ENCODE peak calls at places on chromosomes 12 and 14, in five cellular contexts. E is tibial artery, A is HCT116, W is ascending aorta, F is right cardiac atrium. L is an unnamed sample. For H3K9me3, the result is how much of the 10 kb centered on the place peaks cover.

GRCh38 chr14:76352639-76353281 is 23.2 kb upstream of the ESRRB start:
- DNase-seq in E (no peak), F (peak), A (no peak), W (no peak), L (peak)

GRCh38 chr14:69877492-69877891 is 1.7 kb upstream of the SMOC1 start:
- DNase-seq in F (no peak), E (no peak), W (no peak), A (peak), L (no peak)

GRCh38 chr14:78022059-78022458 is 148.1 kb upstream of the NRXN3 start:
- DNase-seq in W (no peak), A (peak), F (peak), E (no peak), L (no peak)

GRCh38 chr12:113655919-113656318 is 184.2 kb upstream of the LHX5 start:
- DNase-seq in F (no peak), W (no peak), A (no peak), E (no peak), L (no peak)

GRCh38 chr12:88163371-88163770 is 21.3 kb downstream of the TMTC3 start:
- DNase-seq in F (no peak), W (no peak), E (no peak), A (no peak), L (no peak)

GRCh38 chr12:12349711-12350665 is at the start of gene MANSC1:
- DNase-seq in A (no peak), W (peak), E (peak), F (peak), L (no peak)

GRCh38 chr12:125853670-125854069 is 788.4 kb downstream of the AACS start:
- DNase-seq in F (no peak), W (no peak), A (no peak), E (no peak), L (no peak)

GRCh38 chr14:58131386-58131785 is 20.6 kb downstream of the ARMH4 start:
- DNase-seq in W (no peak), F (no peak), E (no peak), A (no peak), L (no peak)

GRCh38 chr14:81471062-81471461 is 62.6 kb downstream of the SEL1L start:
- DNase-seq in F (no peak), W (no peak), A (no peak), E (no peak), L (no peak)

GRCh38 chr12:9864913-9865675 is 4.1 kb downstream of the CLEC2B start:
- DNase-seq in W (no peak), E (no peak), F (no peak), A (no peak), L (no peak)

GRCh38 chr12:106527356-106527755 is 55.4 kb upstream of the RFX4 start:
- DNase-seq in E (no peak), A (no peak), F (no peak), W (no peak), L (no peak)

GRCh38 chr12:460301-461230 is 827 bp downstream of the B4GALNT3 start:
- DNase-seq in A (no peak), W (peak), F (peak), E (peak), L (no peak)

GRCh38 chr14:33932033-33932432 is 18.8 kb downstream of the EGLN3 start:
- DNase-seq in F (no peak), A (no peak), E (no peak), W (no peak), L (no peak)

GRCh38 chr14:64200170-64200569 is 94.0 kb downstream of the ESR2 start:
- DNase-seq in E (no peak), W (no peak), F (peak), A (no peak), L (no peak)

GRCh38 chr14:66078031-66078430 is 408.1 kb upstream of the CCDC196 start:
- DNase-seq in E (no peak), A (no peak), W (no peak), F (no peak), L (no peak)

GRCh38 chr12:59070534-59070933 is 150.2 kb upstream of the LRIG3 start:
- DNase-seq in F (no peak), A (no peak), W (no peak), E (no peak), L (no peak)

GRCh38 chr12:7431993-7432685 is 11.8 kb downstream of the CD163L1 start:
- DNase-seq in E (no peak), F (no peak), W (no peak), A (no peak), L (no peak)

GRCh38 chr12:47551426-47551851 is 154.4 kb downstream of the RPAP3 start:
- DNase-seq in E (no peak), W (no peak), A (no peak), F (peak), L (peak)

GRCh38 chr12:46946137-46946536 is 120.3 kb upstream of the SLC38A4 start:
- DNase-seq in W (no peak), F (no peak), E (no peak), A (no peak), L (no peak)

GRCh38 chr12:104060791-104061190 is 3.5 kb upstream of the HCFC2 start:
- DNase-seq in F (no peak), W (no peak), E (no peak), A (no peak), L (no peak)

GRCh38 chr14:34426313-34427295 is 35.4 kb downstream of the SPTSSA start:
- DNase-seq in E (no peak), W (no peak), F (peak), A (no peak), L (no peak)

GRCh38 chr12:80269953-80270552 is 170.7 kb downstream of the OTOGL start:
- DNase-seq in E (no peak), F (no peak), W (no peak), A (peak), L (no peak)

GRCh38 chr12:117842630-117843029 is 126.2 kb downstream of the KSR2 start:
- DNase-seq in W (no peak), A (no peak), E (no peak), F (no peak), L (no peak)

GRCh38 chr14:100737526-100737925 is 10.8 kb downstream of the DLK1 start:
- DNase-seq in F (no peak), W (peak), E (peak), A (no peak), L (peak)

GRCh38 chr14:99195602-99196309 is 76.2 kb downstream of the BCL11B start:
- DNase-seq in F (no peak), W (no peak), A (no peak), E (no peak), L (no peak)

GRCh38 chr12:127294651-127295205 is 972.2 kb upstream of the TMEM132C start:
- DNase-seq in A (no peak), W (no peak), F (no peak), E (no peak), L (no peak)

GRCh38 chr12:14057895-14058294 is 76.5 kb upstream of the GRIN2B start:
- DNase-seq in W (no peak), E (no peak), F (no peak), A (no peak), L (no peak)

GRCh38 chr14:51138353-51139103 is 43.6 kb upstream of the TRIM9 start:
- DNase-seq in E (no peak), W (no peak), A (no peak), F (no peak), L (no peak)

GRCh38 chr12:31710021-31710818 is 18.6 kb downstream of the AMN1 start:
- DNase-seq in A (no peak), E (no peak), F (no peak), W (no peak), L (no peak)
- H3K9me3 ChIP-seq in A (under half), E (under half), F (under half), W (under half), L (under half)

DNA sequence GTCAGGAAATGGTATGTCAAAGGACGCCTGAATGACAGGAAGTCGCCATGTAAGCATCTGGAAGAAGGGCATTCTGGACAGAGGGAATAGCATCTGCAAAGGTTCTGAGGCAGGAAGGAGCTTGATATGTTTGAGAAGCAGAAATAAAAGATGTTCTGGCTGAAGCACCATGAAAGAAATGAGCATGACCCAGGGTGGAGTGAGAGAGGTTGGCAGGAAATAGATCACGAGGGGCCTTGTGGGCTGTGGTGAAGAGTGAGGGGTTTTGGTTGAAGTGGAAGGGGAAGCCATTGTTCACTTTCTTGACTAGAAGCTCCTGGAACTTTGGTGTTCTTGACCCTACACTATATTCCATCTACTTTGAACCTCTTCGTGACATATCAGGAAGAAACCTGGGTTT is 99.4 kb upstream of the PARP11 start:
- DNase-seq in W (no peak), E (no peak), F (no peak), A (no peak), L (no peak)
- H3K9me3 ChIP-seq in W (under half), E (under half), F (under half), A (under half), L (under half)

DNA sequence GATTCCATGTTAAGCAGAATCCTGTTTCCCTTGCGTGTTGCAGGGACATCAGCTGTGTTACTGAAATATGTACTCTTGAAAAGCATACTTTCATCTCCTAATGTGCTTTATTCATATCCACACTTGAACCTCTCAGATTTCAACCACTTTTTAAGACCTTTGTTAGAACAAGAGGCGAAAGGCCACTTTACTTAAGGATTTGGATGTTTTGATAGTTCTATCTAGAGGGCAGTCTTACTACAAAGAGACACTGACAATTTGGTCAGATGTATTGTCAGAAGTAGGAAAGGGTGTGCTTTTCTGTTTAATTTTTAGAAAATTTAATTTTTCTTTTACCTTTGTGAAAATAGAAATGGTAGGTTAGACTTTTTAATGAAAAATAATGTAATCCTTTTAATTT is 267.9 kb downstream of the TMTC2 start:
- DNase-seq in W (no peak), A (no peak), E (no peak), F (no peak), L (no peak)
- H3K9me3 ChIP-seq in W (under half), A (under half), E (under half), F (under half), L (under half)

GRCh38 chr12:76113800-76114757 is 29.6 kb upstream of the NAP1L1 start:
- DNase-seq in F (no peak), W (no peak), E (no peak), A (no peak), L (no peak)

GRCh38 chr12:76111209-76111749 is 26.8 kb upstream of the NAP1L1 start:
- DNase-seq in F (no peak), A (no peak), W (no peak), E (no peak), L (no peak)

GRCh38 chr12:76119887-76120286 is 35.4 kb upstream of the NAP1L1 start:
- DNase-seq in F (no peak), W (no peak), A (no peak), E (no peak), L (no peak)

GRCh38 chr12:76117751-76118150 is 33.3 kb upstream of the NAP1L1 start:
- DNase-seq in A (no peak), F (no peak), W (no peak), E (no peak), L (no peak)

DNA sequence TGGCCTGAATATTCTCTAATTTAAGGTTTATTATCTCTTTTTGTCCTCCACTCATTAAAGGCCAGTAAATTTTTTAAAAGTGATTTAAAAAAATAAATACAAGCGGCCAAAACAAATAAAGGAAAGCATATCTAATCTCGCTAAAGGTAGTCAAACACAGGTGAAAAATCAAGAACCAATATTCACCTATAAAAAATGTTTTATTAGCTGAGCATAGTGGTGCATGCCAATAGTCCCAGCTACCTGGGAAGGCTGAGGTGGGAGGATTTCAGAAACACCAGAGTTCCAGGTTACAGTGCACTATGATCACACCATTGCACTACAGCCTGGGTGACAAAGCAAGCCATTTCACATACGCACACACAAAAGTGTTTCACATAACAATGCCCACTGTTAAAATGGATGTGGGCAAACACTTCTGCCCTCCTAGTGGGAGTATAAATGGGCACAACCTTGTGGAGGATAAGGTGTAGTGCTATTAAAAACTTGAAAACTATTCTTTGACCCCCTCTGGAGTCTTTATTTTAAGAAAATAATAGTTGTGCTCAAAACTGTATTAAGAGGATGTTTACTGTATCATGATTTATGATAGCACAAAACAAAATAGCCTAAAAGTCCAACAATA is 32.7 kb upstream of the NAP1L1 start:
- DNase-seq in W (no peak), E (no peak), A (no peak), F (no peak), L (no peak)
- H3K9me3 ChIP-seq in W (under half), E (under half), A (under half), F (under half), L (under half)

DNA sequence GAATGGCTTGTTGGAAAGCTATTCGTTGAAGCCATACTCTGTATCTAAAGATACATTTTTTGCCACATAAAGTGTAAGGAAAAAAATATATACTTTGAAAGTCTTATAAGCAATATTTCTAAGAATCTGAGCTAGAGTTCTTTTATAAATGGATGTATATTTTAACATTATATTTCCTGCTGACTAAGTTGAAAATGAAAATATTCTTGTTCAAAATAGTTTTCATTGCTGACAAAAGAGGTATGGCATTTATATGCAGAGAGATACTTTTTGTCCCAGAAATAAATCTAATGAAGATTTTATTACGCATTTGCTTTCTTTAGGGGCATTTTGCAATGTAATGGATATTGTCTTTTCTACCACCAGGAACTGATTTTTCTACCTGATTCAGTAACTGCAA is 834.9 kb downstream of the LRFN5 start:
- DNase-seq in W (no peak), F (no peak), A (no peak), E (no peak), L (no peak)
- H3K9me3 ChIP-seq in W (under half), F (under half), A (under half), E (under half), L (under half)

GRCh38 chr14:105817971-105818711 is 291.8 kb downstream of the TMEM121 start:
- DNase-seq in F (no peak), W (no peak), A (no peak), E (no peak), L (no peak)
- H3K9me3 ChIP-seq in F (under half), W (under half), A (under half), E (under half), L (under half)

DNA sequence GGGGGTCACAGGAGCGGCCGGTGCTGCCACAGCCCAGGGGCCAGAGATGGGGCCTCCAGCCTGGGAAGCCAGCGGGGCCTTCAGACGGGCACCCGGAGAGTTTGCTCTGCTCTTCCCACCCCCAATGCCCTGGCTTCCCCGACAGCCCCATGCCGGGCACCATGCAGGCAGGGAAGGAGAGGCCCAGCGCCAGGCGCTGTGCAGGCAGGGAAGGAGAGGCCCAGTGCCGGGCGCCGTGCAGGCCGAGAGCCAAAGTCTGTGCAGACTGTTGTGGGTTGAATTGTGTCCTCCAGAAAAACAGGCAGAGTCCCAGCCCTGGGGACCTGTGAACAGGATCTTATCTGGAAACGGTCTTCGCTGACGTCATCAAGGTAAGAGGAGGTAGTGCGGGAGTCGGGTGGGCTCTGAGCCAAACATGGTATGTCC is 34.3 kb downstream of the GALNT9 start:
- DNase-seq in F (no peak), W (no peak), E (no peak), A (no peak), L (no peak)
- H3K9me3 ChIP-seq in F (under half), W (under half), E (under half), A (under half), L (under half)

L was measured in tibial nerve.